ENCODE peak calls at places on chromosomes 13 and 19, in six cellular contexts. One of them, this sample, is unnamed.

GRCh38 chr13:70357031-70357430 is 248.8 kb upstream of the KLHL1 start:
- DNase-seq in HCT116: no peak
- DNase-seq in SK-N-SH: no peak
- DNase-seq in K562: no peak
- DNase-seq in GM12878: no peak
- DNase-seq in HepG2: no peak
- DNase-seq in this sample: no peak

GRCh38 chr13:43924549-43925245 is 45.0 kb downstream of the LACC1 start:
- DNase-seq in HCT116: no peak
- DNase-seq in SK-N-SH: no peak
- DNase-seq in K562: no peak
- DNase-seq in GM12878: peak
- DNase-seq in HepG2: no peak
- DNase-seq in this sample: no peak

GRCh38 chr19:5257155-5258045 is 83.2 kb downstream of the PTPRS start:
- DNase-seq in HCT116: no peak
- DNase-seq in SK-N-SH: no peak
- DNase-seq in K562: no peak
- DNase-seq in GM12878: no peak
- DNase-seq in HepG2: no peak
- DNase-seq in this sample: no peak

GRCh38 chr19:38634757-38635482 is 12.5 kb upstream of the ACTN4 start:
- DNase-seq in HCT116: no peak
- DNase-seq in SK-N-SH: peak
- DNase-seq in K562: peak
- DNase-seq in GM12878: peak
- DNase-seq in HepG2: no peak
- DNase-seq in this sample: peak

GRCh38 chr13:44337581-44337980 is 36.0 kb upstream of the SERP2 start:
- DNase-seq in HCT116: no peak
- DNase-seq in SK-N-SH: no peak
- DNase-seq in K562: no peak
- DNase-seq in GM12878: no peak
- DNase-seq in HepG2: no peak
- DNase-seq in this sample: no peak

GRCh38 chr19:2723345-2723715 is 2.2 kb upstream of the DIRAS1 start:
- DNase-seq in HCT116: no peak
- DNase-seq in SK-N-SH: no peak
- DNase-seq in K562: no peak
- DNase-seq in GM12878: no peak
- DNase-seq in HepG2: no peak
- DNase-seq in this sample: no peak

GRCh38 chr19:46356670-46357055 is 9.8 kb downstream of the PPP5C start:
- DNase-seq in HCT116: no peak
- DNase-seq in SK-N-SH: no peak
- DNase-seq in K562: no peak
- DNase-seq in GM12878: no peak
- DNase-seq in HepG2: no peak
- DNase-seq in this sample: no peak

GRCh38 chr13:23811366-23812027 is 77.7 kb downstream of the MIPEP start:
- DNase-seq in HCT116: no peak
- DNase-seq in SK-N-SH: no peak
- DNase-seq in K562: no peak
- DNase-seq in GM12878: no peak
- DNase-seq in HepG2: no peak
- DNase-seq in this sample: no peak

GRCh38 chr19:14432817-14433453 is at the start of gene PKN1:
- DNase-seq in HCT116: no peak
- DNase-seq in SK-N-SH: peak
- DNase-seq in K562: peak
- DNase-seq in GM12878: no peak
- DNase-seq in HepG2: no peak
- DNase-seq in this sample: peak

GRCh38 chr13:65613004-65613403 is 1617.1 kb downstream of the PCDH9 start:
- DNase-seq in HCT116: peak
- DNase-seq in SK-N-SH: no peak
- DNase-seq in K562: peak
- DNase-seq in GM12878: no peak
- DNase-seq in HepG2: peak
- DNase-seq in this sample: peak

GRCh38 chr19:40594251-40594650 is 6.9 kb upstream of the LTBP4 start:
- DNase-seq in HCT116: no peak
- DNase-seq in SK-N-SH: peak
- DNase-seq in K562: peak
- DNase-seq in GM12878: no peak
- DNase-seq in HepG2: no peak
- DNase-seq in this sample: peak

GRCh38 chr13:75685239-75685697 is 49.1 kb downstream of the LMO7 start:
- DNase-seq in HCT116: no peak
- DNase-seq in SK-N-SH: no peak
- DNase-seq in K562: no peak
- DNase-seq in GM12878: no peak
- DNase-seq in HepG2: peak
- DNase-seq in this sample: peak

GRCh38 chr19:43525836-43526771 is 897 bp downstream of the ETHE1 start:
- DNase-seq in HCT116: no peak
- DNase-seq in SK-N-SH: peak
- DNase-seq in K562: peak
- DNase-seq in GM12878: no peak
- DNase-seq in HepG2: no peak
- DNase-seq in this sample: peak

GRCh38 chr13:57633141-57633949 is 1.8 kb downstream of the PCDH17 start:
- DNase-seq in HCT116: no peak
- DNase-seq in SK-N-SH: peak
- DNase-seq in K562: no peak
- DNase-seq in GM12878: no peak
- DNase-seq in HepG2: no peak
- DNase-seq in this sample: peak

GRCh38 chr13:20903164-20903475 is 574 bp upstream of the XPO4 start:
- DNase-seq in HCT116: no peak
- DNase-seq in SK-N-SH: no peak
- DNase-seq in K562: no peak
- DNase-seq in GM12878: no peak
- DNase-seq in HepG2: no peak
- DNase-seq in this sample: no peak

GRCh38 chr19:58558066-58558622 is at the start of gene UBE2M:
- DNase-seq in HCT116: no peak
- DNase-seq in SK-N-SH: no peak
- DNase-seq in K562: peak
- DNase-seq in GM12878: no peak
- DNase-seq in HepG2: no peak
- DNase-seq in this sample: peak

GRCh38 chr13:109331898-109332297 is 454.5 kb downstream of the IRS2 start:
- DNase-seq in HCT116: no peak
- DNase-seq in SK-N-SH: peak
- DNase-seq in K562: no peak
- DNase-seq in GM12878: no peak
- DNase-seq in HepG2: no peak
- DNase-seq in this sample: peak

GRCh38 chr13:32415019-32415418 is 12.9 kb downstream of the N4BP2L1 start:
- DNase-seq in HCT116: peak
- DNase-seq in SK-N-SH: peak
- DNase-seq in K562: peak
- DNase-seq in GM12878: no peak
- DNase-seq in HepG2: no peak
- DNase-seq in this sample: peak

GRCh38 chr19:19426799-19427198 is 21.3 kb downstream of the GATAD2A start:
- DNase-seq in HCT116: no peak
- DNase-seq in SK-N-SH: no peak
- DNase-seq in K562: no peak
- DNase-seq in GM12878: no peak
- DNase-seq in HepG2: no peak
- DNase-seq in this sample: no peak

GRCh38 chr19:2500861-2501260 is 24.9 kb downstream of the GADD45B start:
- DNase-seq in HCT116: no peak
- DNase-seq in SK-N-SH: no peak
- DNase-seq in K562: no peak
- DNase-seq in GM12878: no peak
- DNase-seq in HepG2: no peak
- DNase-seq in this sample: no peak

GRCh38 chr19:43595605-43595998 is 332 bp downstream of the IRGQ start:
- DNase-seq in HCT116: no peak
- DNase-seq in SK-N-SH: no peak
- DNase-seq in K562: no peak
- DNase-seq in GM12878: no peak
- DNase-seq in HepG2: no peak
- DNase-seq in this sample: no peak

GRCh38 chr19:6264803-6265202 is 15.0 kb downstream of the MLLT1 start:
- DNase-seq in HCT116: no peak
- DNase-seq in SK-N-SH: no peak
- DNase-seq in K562: no peak
- DNase-seq in GM12878: no peak
- DNase-seq in HepG2: no peak
- DNase-seq in this sample: no peak

GRCh38 chr19:6269101-6269886 is 10.5 kb downstream of the MLLT1 start:
- DNase-seq in HCT116: no peak
- DNase-seq in SK-N-SH: no peak
- DNase-seq in K562: no peak
- DNase-seq in GM12878: no peak
- DNase-seq in HepG2: no peak
- DNase-seq in this sample: no peak

GRCh38 chr19:6268382-6268771 is 11.4 kb downstream of the MLLT1 start:
- DNase-seq in HCT116: no peak
- DNase-seq in SK-N-SH: no peak
- DNase-seq in K562: no peak
- DNase-seq in GM12878: no peak
- DNase-seq in HepG2: no peak
- DNase-seq in this sample: no peak

GRCh38 chr19:6270076-6270745 is 9.6 kb downstream of the MLLT1 start:
- DNase-seq in HCT116: no peak
- DNase-seq in SK-N-SH: no peak
- DNase-seq in K562: no peak
- DNase-seq in GM12878: no peak
- DNase-seq in HepG2: no peak
- DNase-seq in this sample: no peak

GRCh38 chr19:6267552-6268381 is 12.0 kb downstream of the MLLT1 start:
- DNase-seq in HCT116: no peak
- DNase-seq in SK-N-SH: no peak
- DNase-seq in K562: no peak
- DNase-seq in GM12878: no peak
- DNase-seq in HepG2: no peak
- DNase-seq in this sample: no peak
- TF ChIP-seq REST in HCT116: no peak
- TF ChIP-seq REST in SK-N-SH: no peak
- TF ChIP-seq REST in K562: no peak
- TF ChIP-seq REST in GM12878: no peak
- TF ChIP-seq REST in HepG2: no peak
- TF ChIP-seq REST in this sample: no peak

DNA sequence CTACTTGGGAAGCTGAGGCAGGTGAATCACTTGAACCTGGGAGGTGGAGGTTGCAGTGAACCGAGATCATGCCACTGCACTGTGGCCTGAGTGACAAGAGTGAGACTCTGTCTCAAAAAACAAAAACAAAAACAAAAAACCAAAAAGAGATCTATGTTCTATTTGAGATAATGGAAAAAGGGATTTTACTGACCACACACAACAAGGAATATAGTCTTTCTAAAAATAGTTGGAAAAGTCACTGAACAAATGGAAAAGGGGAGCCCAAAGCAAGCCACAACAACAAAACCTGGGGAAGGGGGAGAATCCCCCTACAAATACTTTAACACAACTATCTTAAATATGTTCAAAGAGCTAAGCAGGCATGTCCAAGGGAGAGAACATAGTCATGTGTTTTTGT is 37.3 kb downstream of the ZNF558 start:
- DNase-seq in HCT116: no peak
- DNase-seq in SK-N-SH: no peak
- DNase-seq in K562: no peak
- DNase-seq in GM12878: no peak
- DNase-seq in HepG2: no peak
- DNase-seq in this sample: no peak
- H2AFZ ChIP-seq in HCT116: no peak
- H2AFZ ChIP-seq in SK-N-SH: no peak
- H2AFZ ChIP-seq in K562: no peak
- H2AFZ ChIP-seq in GM12878: no peak
- H2AFZ ChIP-seq in HepG2: no peak
- H2AFZ ChIP-seq in this sample: no peak

GRCh38 chr13:36776175-36776574 is 42.8 kb upstream of the RFXAP start:
- DNase-seq in HCT116: no peak
- DNase-seq in SK-N-SH: no peak
- DNase-seq in K562: no peak
- DNase-seq in GM12878: no peak
- DNase-seq in HepG2: no peak
- DNase-seq in this sample: no peak

GRCh38 chr13:36783883-36784282 is 35.1 kb upstream of the RFXAP start:
- DNase-seq in HCT116: no peak
- DNase-seq in SK-N-SH: no peak
- DNase-seq in K562: no peak
- DNase-seq in GM12878: no peak
- DNase-seq in HepG2: peak
- DNase-seq in this sample: no peak

GRCh38 chr13:36774895-36775294 is 44.1 kb upstream of the RFXAP start:
- DNase-seq in HCT116: no peak
- DNase-seq in SK-N-SH: no peak
- DNase-seq in K562: no peak
- DNase-seq in GM12878: no peak
- DNase-seq in HepG2: no peak
- DNase-seq in this sample: no peak

GRCh38 chr13:36778083-36778671 is 40.8 kb upstream of the RFXAP start:
- DNase-seq in HCT116: no peak
- DNase-seq in SK-N-SH: no peak
- DNase-seq in K562: no peak
- DNase-seq in GM12878: peak
- DNase-seq in HepG2: peak
- DNase-seq in this sample: peak
- TF ChIP-seq REST in HCT116: no peak
- TF ChIP-seq REST in SK-N-SH: no peak
- TF ChIP-seq REST in K562: no peak
- TF ChIP-seq REST in GM12878: no peak
- TF ChIP-seq REST in HepG2: no peak
- TF ChIP-seq REST in this sample: no peak

DNA sequence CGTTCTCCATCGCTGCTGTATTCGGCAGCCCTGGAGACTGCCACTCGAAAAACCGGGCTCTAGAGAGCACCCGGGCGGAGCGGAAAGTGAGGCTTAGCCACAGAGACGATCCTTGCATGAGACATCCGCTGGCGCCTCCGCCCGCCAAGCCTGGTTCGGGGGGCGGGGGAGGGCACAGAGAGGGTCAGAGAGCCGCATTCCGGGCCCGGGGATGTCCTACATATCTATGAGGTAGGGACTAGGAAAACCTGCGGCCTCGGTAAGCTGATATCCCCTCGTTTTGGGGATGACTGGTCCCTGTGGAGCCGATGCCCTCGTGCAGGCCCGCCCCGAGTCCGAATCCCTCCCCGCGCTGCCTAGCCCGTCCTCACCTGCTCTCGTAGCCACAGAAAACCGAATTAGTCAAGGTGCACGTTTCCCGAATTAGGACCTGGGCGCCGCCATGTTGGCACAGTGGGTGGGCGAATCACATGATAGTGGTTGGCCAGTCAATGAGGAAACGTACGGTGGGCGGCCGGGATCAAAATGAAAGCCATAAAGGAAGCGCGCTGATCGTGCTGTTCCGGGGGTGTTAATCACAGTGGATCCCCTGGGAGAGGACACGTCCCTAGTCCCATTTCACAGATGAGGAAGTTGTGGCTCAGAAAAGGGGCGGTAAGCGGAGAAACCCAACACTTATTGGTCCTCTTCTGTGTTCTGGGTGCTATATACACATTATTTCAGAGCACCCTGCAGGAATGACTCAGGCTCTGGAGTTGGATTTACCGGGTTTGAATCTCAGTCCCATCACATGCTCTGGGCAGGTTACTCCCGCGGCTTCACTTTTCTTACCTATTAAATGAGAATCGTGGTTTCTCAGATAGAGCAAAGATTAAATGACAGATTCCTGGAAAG is at the start of gene TRMT1:
- DNase-seq in HCT116: peak
- DNase-seq in SK-N-SH: peak
- DNase-seq in K562: peak
- DNase-seq in GM12878: peak
- DNase-seq in HepG2: peak
- DNase-seq in this sample: peak
- H2AFZ ChIP-seq in HCT116: peak
- H2AFZ ChIP-seq in SK-N-SH: peak
- H2AFZ ChIP-seq in K562: peak
- H2AFZ ChIP-seq in GM12878: peak
- H2AFZ ChIP-seq in HepG2: peak
- H2AFZ ChIP-seq in this sample: peak

This sample was measured in GM23338.